ENCODE peak calls at places on chromosomes 16 and 17, in eight cellular contexts. N, E, M, X, Q, D, O and S are unnamed samples.

GRCh38 chr17:17096438-17097178 is 54.4 kb downstream of the MPRIP start:
- DNase-seq in N (no peak), E (no peak), M (no peak), X (no peak), Q (peak; percentile 69), D (no peak), O (no peak), S (no peak)

GRCh38 chr16:12126091-12126806 is 149.7 kb downstream of the SNX29 start:
- DNase-seq in N (no peak), E (no peak), M (no peak), X (no peak), Q (no peak), D (no peak), O (no peak), S (no peak)

GRCh38 chr16:12089492-12090161 is 113.1 kb downstream of the SNX29 start:
- DNase-seq in N (peak; percentile 59), E (peak; percentile 34), M (peak; percentile 37), X (peak; percentile 73), Q (peak; percentile 81), D (no peak), O (peak; percentile 67), S (peak; percentile 74)

GRCh38 chr16:87993901-87994300 is 42.7 kb downstream of the BANP start:
- DNase-seq in N (no peak), E (no peak), M (no peak), X (no peak), Q (no peak), D (no peak), O (no peak), S (no peak)

GRCh38 chr17:28684963-28685362 is 23.0 kb downstream of the SUPT6H start:
- DNase-seq in N (peak; percentile 42), E (no peak), M (no peak), X (no peak), Q (peak; percentile 78), D (no peak), O (no peak), S (no peak)

GRCh38 chr16:89970011-89970410 is 21.5 kb downstream of the DEF8 start:
- DNase-seq in N (no peak), E (no peak), M (no peak), X (no peak), Q (no peak), D (no peak), O (no peak), S (no peak)

GRCh38 chr17:27569257-27569722 is 61.7 kb upstream of the LGALS9 start:
- DNase-seq in N (peak; percentile 45), E (peak; percentile 49), M (no peak), X (peak; percentile 33), Q (peak; percentile 63), D (peak; percentile 25), O (no peak), S (peak; percentile 53)

GRCh38 chr16:180101-180920 is at the start of gene HBQ1:
- DNase-seq in N (peak; percentile 36), E (peak; percentile 17), M (peak; percentile 17), X (peak; percentile 31), Q (peak; percentile 66), D (no peak), O (no peak), S (peak; percentile 45)

GRCh38 chr17:27762527-27763305 is 37.6 kb downstream of the NOS2 start:
- DNase-seq in N (no peak), E (no peak), M (no peak), X (peak; percentile 10), Q (peak; percentile 48), D (no peak), O (no peak), S (peak; percentile 74)

GRCh38 chr16:635573-636205 is 416 bp downstream of the METTL26 start:
- DNase-seq in N (no peak), E (no peak), M (no peak), X (no peak), Q (no peak), D (no peak), O (no peak), S (no peak)

GRCh38 chr17:46764709-46765401 is 53.6 kb downstream of the WNT3 start:
- DNase-seq in N (no peak), E (peak; percentile 43), M (peak; percentile 78), X (peak; percentile 91), Q (no peak), D (no peak), O (peak; percentile 72), S (peak; percentile 91)

GRCh38 chr16:65808735-65809134 is 557.8 kb upstream of the CDH5 start:
- DNase-seq in N (no peak), E (no peak), M (no peak), X (no peak), Q (no peak), D (no peak), O (no peak), S (no peak)

GRCh38 chr16:70267516-70267915 is 15.8 kb upstream of the EXOSC6 start:
- DNase-seq in N (no peak), E (no peak), M (no peak), X (peak; percentile 65), Q (peak; percentile 53), D (peak; percentile 68), O (peak; percentile 35), S (peak; percentile 68)

GRCh38 chr17:38451030-38451839 is 23.0 kb downstream of the ARHGAP23 start:
- DNase-seq in N (no peak), E (no peak), M (peak; percentile 65), X (peak; percentile 81), Q (peak; percentile 74), D (peak; percentile 80), O (no peak), S (peak; percentile 89)

GRCh38 chr16:49620158-49620867 is 235.6 kb downstream of the ZNF423 start:
- DNase-seq in N (peak; percentile 88), E (peak; percentile 88), M (peak; percentile 84), X (peak; percentile 71), Q (peak; percentile 89), D (no peak), O (peak; percentile 72), S (peak; percentile 77)

GRCh38 chr17:50255766-50256480 is 18.3 kb upstream of the TMEM92 start:
- DNase-seq in N (no peak), E (no peak), M (no peak), X (no peak), Q (no peak), D (no peak), O (no peak), S (no peak)

GRCh38 chr16:12426122-12426521 is 377.6 kb downstream of the CPPED1 start:
- DNase-seq in N (no peak), E (no peak), M (no peak), X (no peak), Q (peak; percentile 23), D (no peak), O (no peak), S (no peak)

GRCh38 chr17:39187152-39187830 is 10.2 kb downstream of the CACNB1 start:
- DNase-seq in N (no peak), E (no peak), M (no peak), X (no peak), Q (no peak), D (no peak), O (no peak), S (no peak)

GRCh38 chr17:78168906-78169793 is 769 bp downstream of the SYNGR2 start:
- DNase-seq in N (peak; percentile 61), E (peak; percentile 64), M (peak; percentile 58), X (peak; percentile 46), Q (peak; percentile 79), D (no peak), O (peak; percentile 72), S (peak; percentile 67)

GRCh38 chr17:63988741-63989621 is 9.2 kb upstream of the PRR29 start:
- DNase-seq in N (no peak), E (peak; percentile 67), M (peak; percentile 11), X (no peak), Q (peak; percentile 74), D (no peak), O (no peak), S (peak; percentile 42)

GRCh38 chr16:396605-397004 is 394 bp upstream of the NME4 start:
- DNase-seq in N (peak; percentile 54), E (no peak), M (peak; percentile 56), X (peak; percentile 55), Q (peak; percentile 80), D (no peak), O (no peak), S (peak; percentile 68)

GRCh38 chr17:2028234-2028614 is 1.7 kb upstream of the DPH1 start:
- DNase-seq in N (no peak), E (no peak), M (no peak), X (no peak), Q (no peak), D (no peak), O (no peak), S (no peak)
- H3K27me3 ChIP-seq in N (no peaks in the 10 kb centered on the region), E (no peaks in the 10 kb centered on the region), M (peaks cover 53% of the 10 kb centered on the region), X (peaks cover 32% of the 10 kb centered on the region), Q (peaks cover 43% of the 10 kb centered on the region), D (peaks cover 49% of the 10 kb centered on the region), O (peaks cover 64% of the 10 kb centered on the region), S (peaks cover 6% of the 10 kb centered on the region)

GRCh38 chr17:21500064-21500463 is 123.9 kb downstream of the KCNJ12 start:
- DNase-seq in N (no peak), E (no peak), M (no peak), X (no peak), Q (no peak), D (no peak), O (no peak), S (no peak)

GRCh38 chr17:21493993-21494392 is 117.8 kb downstream of the KCNJ12 start:
- DNase-seq in N (no peak), E (no peak), M (no peak), X (no peak), Q (no peak), D (no peak), O (no peak), S (no peak)

DNA sequence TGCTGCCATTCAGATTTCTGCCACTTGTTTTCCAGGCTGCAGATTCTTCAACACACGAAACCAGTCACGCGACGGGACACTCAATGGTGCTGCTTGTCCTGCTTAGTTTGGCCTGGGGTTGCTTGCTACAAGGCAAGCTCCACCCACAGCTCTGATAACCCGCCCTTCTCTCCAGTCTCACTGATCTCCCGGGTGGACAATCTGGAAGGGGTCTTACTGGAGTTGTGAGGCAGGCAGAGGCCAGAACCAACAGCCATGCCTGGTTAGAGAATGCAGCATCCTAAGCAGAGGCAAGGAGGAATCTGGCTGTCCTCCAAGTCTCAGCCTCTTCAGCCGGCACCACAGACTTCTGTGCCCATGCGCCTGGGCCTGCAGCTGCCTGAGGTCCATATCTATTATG is 119.1 kb downstream of the KCNJ12 start:
- DNase-seq in N (no peak), E (no peak), M (no peak), X (no peak), Q (no peak), D (no peak), O (no peak), S (no peak)
- H3K27me3 ChIP-seq in N (no peaks in the 10 kb centered on the region), E (no peaks in the 10 kb centered on the region), M (peaks cover 35% of the 10 kb centered on the region), X (peaks cover 2% of the 10 kb centered on the region), Q (peaks cover 7% of the 10 kb centered on the region), D (no peaks in the 10 kb centered on the region), O (peaks cover 18% of the 10 kb centered on the region), S (no peaks in the 10 kb centered on the region)

DNA sequence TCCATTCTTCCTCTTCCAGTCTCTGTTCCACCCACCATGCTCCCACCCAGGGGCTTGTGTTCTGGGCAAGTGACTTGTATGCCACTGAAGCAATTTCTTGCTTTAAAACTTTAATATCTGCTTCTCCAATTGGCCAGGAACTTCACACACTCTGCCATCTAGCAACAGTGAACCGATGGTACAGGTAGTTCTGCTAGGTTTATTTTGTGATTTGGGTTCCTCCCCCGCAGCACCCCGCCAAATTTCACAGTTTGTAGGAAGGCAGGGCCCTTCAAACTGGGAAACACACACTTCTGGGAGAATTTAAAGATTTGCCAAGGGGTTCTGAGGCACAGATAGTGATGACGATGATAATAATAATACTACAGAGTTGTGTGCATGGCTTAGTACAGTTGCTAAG is 3.3 kb downstream of the ARSG start:
- DNase-seq in N (no peak), E (no peak), M (no peak), X (no peak), Q (no peak), D (no peak), O (no peak), S (no peak)
- H3K27me3 ChIP-seq in N (no peaks in the 10 kb centered on the region), E (no peaks in the 10 kb centered on the region), M (peaks cover 50% of the 10 kb centered on the region), X (no peaks in the 10 kb centered on the region), Q (peaks cover 60% of the 10 kb centered on the region), D (peaks cover 14% of the 10 kb centered on the region), O (peaks cover 68% of the 10 kb centered on the region), S (peaks cover 47% of the 10 kb centered on the region)

GRCh38 chr17:21613071-21613429 is 79.3 kb upstream of the KCNJ18 start:
- DNase-seq in N (no peak), E (no peak), M (no peak), X (no peak), Q (no peak), D (no peak), O (no peak), S (no peak)
- H3K27me3 ChIP-seq in N (no peaks in the 10 kb centered on the region), E (no peaks in the 10 kb centered on the region), M (peaks cover 15% of the 10 kb centered on the region), X (no peaks in the 10 kb centered on the region), Q (no peaks in the 10 kb centered on the region), D (no peaks in the 10 kb centered on the region), O (peaks cover 6% of the 10 kb centered on the region), S (no peaks in the 10 kb centered on the region)